ENCODE peak calls at places on chromosomes 16 and 17, in four cellular contexts. F is body of pancreas, L is PC-3, Z is endodermal cell. O is an unnamed sample.

GRCh38 chr16:66677179-66677578 is 19.4 kb downstream of the CMTM4 start:
- DNase-seq in F (no peak), L (no peak), Z (no peak), O (no peak)

GRCh38 chr16:69083306-69083941 is 22.0 kb upstream of the HAS3 start:
- DNase-seq in Z (peak), F (no peak), L (no peak), O (no peak)

GRCh38 chr17:17765921-17766320 is 70.9 kb downstream of the SREBF1 start:
- DNase-seq in Z (no peak), F (no peak), L (no peak), O (no peak)

GRCh38 chr17:62616993-62617893 is 10.2 kb upstream of the MRC2 start:
- DNase-seq in F (no peak), Z (peak), L (no peak), O (no peak)

GRCh38 chr16:14286381-14287230 is 215.5 kb downstream of the MRTFB start:
- DNase-seq in Z (peak), F (no peak), L (no peak), O (peak)

GRCh38 chr16:68234188-68235104 is 1.5 kb downstream of the ESRP2 start:
- DNase-seq in F (peak), L (peak), Z (peak), O (no peak)

GRCh38 chr16:64211306-64211705 is 910.6 kb downstream of the CDH11 start:
- DNase-seq in L (no peak), F (no peak), Z (no peak), O (no peak)

GRCh38 chr17:80796430-80796861 is 195.2 kb upstream of the CHMP6 start:
- DNase-seq in L (no peak), F (no peak), Z (peak), O (no peak)

GRCh38 chr16:88703486-88704309 is 2.5 kb downstream of the RNF166 start:
- DNase-seq in F (no peak), Z (no peak), L (no peak), O (peak)

GRCh38 chr16:10240854-10241613 is 58.8 kb upstream of the GRIN2A start:
- DNase-seq in F (no peak), L (peak), Z (no peak), O (no peak)

GRCh38 chr16:28136751-28137434 is 73.4 kb upstream of the GSG1L start:
- DNase-seq in Z (no peak), F (no peak), L (no peak), O (no peak)

GRCh38 chr16:57264950-57265371 is 19.5 kb downstream of the PLLP start:
- DNase-seq in Z (no peak), L (no peak), F (peak), O (no peak)

GRCh38 chr17:16935241-16935663 is 36.7 kb downstream of the TNFRSF13B start:
- DNase-seq in F (peak), L (no peak), Z (peak), O (no peak)

GRCh38 chr17:82648761-82649474 is 674 bp upstream of the WDR45B start:
- DNase-seq in F (peak), Z (no peak), L (peak), O (peak)

GRCh38 chr16:87086156-87086555 is 231.0 kb downstream of the C16orf95 start:
- DNase-seq in Z (no peak), F (no peak), L (peak), O (no peak)

GRCh38 chr16:12406158-12406557 is 397.5 kb downstream of the CPPED1 start:
- DNase-seq in Z (no peak), L (no peak), F (no peak), O (no peak)

GRCh38 chr17:67377727-67378443 is 804 bp downstream of the PITPNC1 start:
- DNase-seq in F (peak), Z (peak), L (peak), O (peak)

GRCh38 chr17:31072186-31072585 is 22.6 kb upstream of the NF1 start:
- DNase-seq in F (no peak), Z (no peak), L (no peak), O (no peak)

GRCh38 chr17:82843904-82844640 is 4.2 kb upstream of the ZNF750 start:
- DNase-seq in L (no peak), Z (no peak), F (no peak), O (no peak)

GRCh38 chr16:86854895-86855294 is 276.5 kb downstream of the FOXL1 start:
- DNase-seq in Z (no peak), L (peak), F (no peak), O (no peak)

GRCh38 chr17:76432712-76433336 is 20.1 kb downstream of the UBE2O start:
- DNase-seq in F (no peak), Z (peak), L (peak), O (no peak)
- TF ChIP-seq CTCF in F (no peak), Z (peak), L (peak), O (peak)

GRCh38 chr17:61581611-61582349 is 9.2 kb downstream of the NACA2 start:
- DNase-seq in Z (no peak), L (peak), F (no peak), O (no peak)
- H3K4me3 ChIP-seq in Z (no peak), L (peak), F (no peak), O (no peak)

DNA sequence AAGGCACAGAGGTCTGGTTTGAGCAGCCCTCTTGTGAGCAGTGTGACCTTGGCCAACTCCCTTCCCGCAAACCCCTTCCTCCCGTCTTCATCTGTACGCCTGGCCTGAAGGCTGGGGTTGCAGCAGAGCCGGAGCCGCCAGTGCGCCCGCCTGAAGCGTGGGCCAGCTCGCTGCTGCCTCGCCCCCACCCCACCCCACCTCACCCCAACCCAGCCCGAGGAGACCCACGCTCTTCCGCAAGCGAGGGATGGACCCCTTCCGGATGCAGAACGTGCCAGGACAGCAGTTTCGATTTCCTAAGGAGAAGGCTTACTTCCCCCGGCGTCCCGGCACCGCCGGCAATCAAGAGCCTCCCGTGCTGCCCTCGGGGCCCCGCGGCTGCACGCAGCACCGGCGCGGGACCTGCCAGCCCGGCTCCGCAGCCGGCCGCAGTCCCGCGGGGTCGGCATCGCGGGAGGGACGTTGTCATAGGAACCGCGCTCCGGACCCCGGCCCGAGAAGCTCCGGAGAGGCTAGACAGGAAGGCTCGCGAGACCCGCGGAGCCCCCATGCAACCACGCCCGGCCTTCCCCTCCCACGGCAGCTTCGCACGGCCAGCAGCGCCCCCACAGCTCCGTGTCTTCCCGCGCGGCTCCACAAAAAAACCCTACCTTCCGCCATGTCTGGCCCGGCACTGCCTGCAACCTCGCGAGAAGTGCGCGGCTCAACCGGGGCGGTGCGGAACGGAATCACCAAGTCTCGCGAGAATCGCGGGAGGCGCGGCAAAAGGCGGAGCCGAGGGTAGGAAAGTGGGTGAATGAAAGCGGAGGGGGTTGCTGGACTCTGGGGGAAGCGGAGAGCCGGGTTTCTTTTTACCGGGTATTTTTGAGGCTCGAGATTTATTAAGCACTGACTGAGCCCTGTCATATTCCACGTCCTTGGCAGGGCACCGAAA is at the start of gene ANKFY1:
- DNase-seq in F (peak), L (peak), Z (peak), O (peak)
- TF ChIP-seq CTCF in F (no peak), L (no peak), Z (no peak), O (peak)

DNA sequence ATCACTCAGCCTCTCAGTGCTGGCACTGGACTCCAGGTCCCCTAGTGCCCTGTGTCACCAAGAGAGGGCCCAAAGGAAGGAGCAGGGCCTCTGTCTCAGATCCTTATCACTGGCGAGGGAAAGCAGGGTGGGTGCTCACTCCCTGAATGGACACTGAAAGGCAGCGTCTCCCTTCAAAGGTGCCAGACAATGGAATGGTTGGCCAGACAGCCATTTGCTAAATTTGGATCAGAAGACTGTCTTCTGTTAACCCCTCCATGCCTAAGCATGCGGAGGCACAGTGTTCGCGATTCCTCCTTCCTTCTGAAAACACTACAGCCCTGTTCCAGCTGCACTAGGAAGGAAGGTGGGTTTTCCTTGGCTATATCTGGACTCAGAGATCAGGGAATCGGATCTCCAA is 48.4 kb downstream of the SRCIN1 start:
- DNase-seq in F (no peak), Z (no peak), L (no peak), O (no peak)
- H3K4me3 ChIP-seq in F (no peak), Z (no peak), L (peak), O (no peak)

GRCh38 chr17:4583796-4584124 is 569 bp upstream of the SMTNL2 start:
- DNase-seq in L (no peak), Z (peak), F (no peak), O (no peak)
- TF ChIP-seq CTCF in L (peak), Z (peak), F (no peak), O (peak)

GRCh38 chr16:84234656-84235285 is 5.0 kb downstream of the KCNG4 start:
- DNase-seq in Z (no peak), L (no peak), F (no peak), O (no peak)
- H3K4me3 ChIP-seq in Z (no peak), L (no peak), F (no peak), O (no peak)

DNA sequence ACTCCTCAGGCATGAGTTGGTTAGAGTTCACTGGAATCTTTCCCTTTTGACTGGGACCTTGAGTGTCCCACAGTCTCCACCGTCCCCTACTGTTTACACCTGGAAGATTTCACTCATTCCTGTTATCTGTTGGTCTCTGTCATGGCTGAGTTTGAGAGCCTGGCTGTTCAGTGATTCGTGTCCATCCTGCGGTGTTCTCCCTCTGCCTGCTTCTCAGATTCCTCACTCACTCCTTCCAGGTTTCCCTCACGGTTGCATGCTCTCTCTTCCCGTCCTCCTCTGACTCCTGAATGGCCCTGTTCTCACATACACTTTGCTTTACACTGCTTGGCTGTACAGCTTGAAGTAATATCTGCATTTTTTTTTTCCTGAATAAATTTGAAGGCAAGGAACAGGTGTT is 24.5 kb downstream of the OR1D5 start:
- DNase-seq in L (no peak), Z (peak), F (no peak), O (no peak)
- TF ChIP-seq CTCF in L (no peak), Z (no peak), F (no peak), O (no peak)